ENCODE peak calls at places on chromosomes 11 and 22, in eight cellular contexts. R, L, S, W, I, A, Z and X are unnamed samples. For H3K27me3, the result is how much of the 10 kb centered on the place peaks cover.

GRCh38 chr11:65003282-65003681 is 6.5 kb upstream of the BATF2 start:
- DNase-seq in R (no peak), L (no peak), S (no peak), W (no peak), I (peak), A (no peak), Z (no peak), X (no peak)

GRCh38 chr11:122523841-122524531 is 131.5 kb upstream of the UBASH3B start:
- DNase-seq in R (no peak), L (no peak), S (no peak), W (no peak), I (no peak), A (peak), Z (no peak), X (no peak)

GRCh38 chr11:110991621-110992355 is 253.7 kb upstream of the POU2AF2 start:
- DNase-seq in R (no peak), L (no peak), S (no peak), W (no peak), I (no peak), A (no peak), Z (peak), X (no peak)

GRCh38 chr22:45009881-45010531 is at the start of gene PHF21B:
- DNase-seq in R (no peak), L (peak), S (no peak), W (no peak), I (peak), A (peak), Z (peak), X (no peak)

GRCh38 chr11:85884581-85885021 is 29.4 kb downstream of the CCDC83 start:
- DNase-seq in R (no peak), L (no peak), S (no peak), W (no peak), I (peak), A (no peak), Z (no peak), X (no peak)

GRCh38 chr11:13140028-13140870 is 131.1 kb downstream of the RASSF10 start:
- DNase-seq in R (peak), L (no peak), S (peak), W (no peak), I (peak), A (no peak), Z (no peak), X (peak)

GRCh38 chr11:122077459-122077858 is 38.6 kb downstream of the BLID start:
- DNase-seq in R (no peak), L (no peak), S (no peak), W (no peak), I (no peak), A (no peak), Z (no peak), X (no peak)

GRCh38 chr11:71489311-71490043 is 36.5 kb downstream of the NADSYN1 start:
- DNase-seq in R (no peak), L (no peak), S (no peak), W (peak), I (peak), A (peak), Z (peak), X (peak)

GRCh38 chr11:43681543-43681942 is 1.0 kb downstream of the HSD17B12 start:
- DNase-seq in R (peak), L (no peak), S (no peak), W (no peak), I (peak), A (no peak), Z (no peak), X (no peak)

GRCh38 chr11:121415861-121416260 is 36.3 kb upstream of the SORL1 start:
- DNase-seq in R (no peak), L (no peak), S (peak), W (no peak), I (no peak), A (no peak), Z (no peak), X (no peak)

GRCh38 chr11:22666320-22666699 is at the start of gene GAS2:
- DNase-seq in R (no peak), L (no peak), S (no peak), W (no peak), I (peak), A (no peak), Z (no peak), X (no peak)

GRCh38 chr22:50739894-50740293 is 1.9 kb downstream of the ACR start:
- DNase-seq in R (no peak), L (no peak), S (no peak), W (no peak), I (no peak), A (no peak), Z (no peak), X (no peak)

GRCh38 chr11:114166897-114167323 is 107.4 kb downstream of the ZBTB16 start:
- DNase-seq in R (no peak), L (no peak), S (no peak), W (no peak), I (peak), A (no peak), Z (peak), X (no peak)

GRCh38 chr11:20364412-20364792 is 888 bp downstream of the HTATIP2 start:
- DNase-seq in R (no peak), L (peak), S (peak), W (no peak), I (no peak), A (no peak), Z (no peak), X (no peak)

GRCh38 chr11:109527496-109527895 is 105.5 kb downstream of the C11orf87 start:
- DNase-seq in R (no peak), L (no peak), S (no peak), W (no peak), I (peak), A (no peak), Z (no peak), X (no peak)

GRCh38 chr11:112928136-112928535 is 33.1 kb upstream of the NCAM1 start:
- DNase-seq in R (no peak), L (no peak), S (no peak), W (no peak), I (no peak), A (no peak), Z (no peak), X (no peak)

DNA sequence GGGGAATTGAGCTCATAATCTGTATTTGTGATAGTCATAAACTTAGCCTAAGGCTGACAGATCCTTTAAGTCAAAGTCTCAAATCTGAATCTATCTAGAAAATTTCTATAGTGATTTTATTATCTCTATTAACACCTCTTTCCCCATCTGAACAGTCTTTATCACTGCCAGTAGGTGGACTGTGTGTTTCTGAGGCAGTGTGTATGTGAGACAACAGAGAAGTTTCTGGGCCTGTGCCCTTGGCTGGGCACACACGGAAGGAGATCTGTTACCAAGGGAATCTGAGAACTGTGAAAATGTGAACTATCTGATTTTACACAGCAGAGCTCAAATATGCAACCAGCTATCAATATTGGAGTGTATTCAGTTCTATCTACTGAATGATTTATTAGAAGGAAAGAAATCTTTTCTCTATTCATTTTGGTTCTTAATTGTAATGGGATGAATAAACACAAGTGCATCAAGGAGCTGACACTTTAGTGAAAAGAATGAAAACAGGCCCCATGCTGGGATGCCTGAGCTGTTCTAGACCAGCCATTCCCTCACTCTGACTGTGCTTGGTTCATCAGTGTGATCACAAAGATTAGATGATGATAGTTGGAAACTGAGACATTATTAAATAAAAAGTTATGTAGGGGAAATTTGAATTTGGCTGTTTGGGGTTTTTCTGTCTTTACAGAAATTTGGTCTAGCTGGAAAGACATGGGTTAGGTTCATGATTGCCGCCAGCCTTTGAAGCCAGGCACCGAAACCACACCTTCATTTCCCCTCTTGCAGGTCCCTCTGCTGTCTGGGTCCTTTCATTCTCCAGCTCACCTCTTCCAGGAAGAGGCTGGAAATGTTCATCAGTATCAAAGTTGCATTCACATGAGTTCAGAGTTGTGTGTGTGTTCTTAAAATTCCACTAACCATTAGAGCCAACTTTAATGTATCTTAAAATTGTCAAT is 68.1 kb downstream of the LIF start:
- DNase-seq in R (no peak), L (no peak), S (no peak), W (no peak), I (no peak), A (no peak), Z (no peak), X (no peak)
- H3K27ac ChIP-seq in R (no peak), L (no peak), S (no peak), W (no peak), I (no peak), A (no peak), Z (no peak), X (no peak)

GRCh38 chr11:3200388-3201111 is 18.1 kb downstream of the MRGPRG start:
- DNase-seq in R (no peak), L (no peak), S (peak), W (no peak), I (no peak), A (no peak), Z (peak), X (no peak)

GRCh38 chr11:3198815-3199214 is 19.8 kb downstream of the MRGPRG start:
- DNase-seq in R (no peak), L (no peak), S (no peak), W (peak), I (no peak), A (no peak), Z (no peak), X (no peak)

GRCh38 chr11:3201112-3201581 is 17.5 kb downstream of the MRGPRG start:
- DNase-seq in R (no peak), L (no peak), S (no peak), W (no peak), I (no peak), A (no peak), Z (no peak), X (no peak)

GRCh38 chr11:3197878-3198528 is 20.6 kb downstream of the MRGPRG start:
- DNase-seq in R (no peak), L (no peak), S (no peak), W (no peak), I (no peak), A (no peak), Z (no peak), X (no peak)

DNA sequence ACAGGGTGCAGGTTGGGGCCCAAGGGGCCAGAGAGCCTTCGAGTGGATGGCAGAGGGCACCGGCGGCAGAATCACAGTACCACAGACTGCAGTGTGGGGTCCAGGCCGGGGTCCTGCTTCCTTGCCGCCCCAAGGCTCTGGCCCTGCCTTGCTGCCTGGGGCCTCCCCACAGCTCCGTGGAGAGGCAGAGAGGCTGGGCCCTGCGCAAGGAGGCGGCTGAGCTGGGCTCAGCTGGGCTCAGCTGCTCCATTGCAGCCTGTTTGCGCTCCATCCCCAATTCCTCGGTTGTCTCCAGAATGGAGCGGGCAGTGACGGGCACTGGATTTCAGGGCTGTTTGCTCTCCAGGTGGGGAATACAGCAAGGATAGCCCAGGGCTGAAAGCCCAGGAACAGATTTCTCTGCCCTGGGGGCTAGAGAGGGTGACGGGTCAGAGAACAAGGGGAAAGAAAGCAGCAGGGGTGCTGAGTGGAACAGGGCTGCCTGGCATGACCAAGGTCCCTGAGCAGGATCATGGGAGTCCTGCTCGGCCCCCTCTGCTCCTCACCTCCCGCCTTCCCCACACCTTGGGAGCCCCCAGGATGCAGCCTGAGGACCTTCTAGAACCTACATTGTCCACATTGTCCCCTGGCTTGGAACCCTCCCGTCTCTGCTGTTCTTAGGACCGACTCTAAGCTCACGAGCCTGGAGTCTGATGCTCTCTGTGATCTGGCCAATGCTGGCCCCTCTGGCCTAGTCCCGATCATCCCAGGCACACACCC is 18.9 kb downstream of the MRGPRG start:
- DNase-seq in R (no peak), L (no peak), S (no peak), W (peak), I (no peak), A (no peak), Z (no peak), X (no peak)
- H3K27me3 ChIP-seq in R (under half), L (under half), S (half or more), W (under half), I (half or more), A (under half), Z (under half), X (under half)

GRCh38 chr11:1409108-1409851 is 19.5 kb downstream of the BRSK2 start:
- DNase-seq in R (no peak), L (no peak), S (no peak), W (no peak), I (no peak), A (no peak), Z (no peak), X (no peak)
- TF ChIP-seq POLR2A in R (no peak), L (no peak), S (no peak), W (no peak), I (no peak), A (no peak), Z (no peak), X (no peak)

GRCh38 chr11:16902979-16903378 is 111.2 kb downstream of the PLEKHA7 start:
- DNase-seq in R (no peak), L (no peak), S (no peak), W (no peak), I (no peak), A (no peak), Z (no peak), X (no peak)
- H3K27ac ChIP-seq in R (no peak), L (no peak), S (no peak), W (no peak), I (no peak), A (no peak), Z (no peak), X (no peak)

GRCh38 chr11:130641884-130642283 is 193.4 kb downstream of the ADAMTS15 start:
- DNase-seq in R (no peak), L (no peak), S (no peak), W (no peak), I (no peak), A (no peak), Z (no peak), X (no peak)
- H3K27me3 ChIP-seq in R (under half), L (under half), S (under half), W (under half), I (under half), A (under half), Z (under half), X (under half)

GRCh38 chr11:115925568-115925904 is 421.3 kb upstream of the CADM1 start:
- DNase-seq in R (no peak), L (no peak), S (no peak), W (no peak), I (no peak), A (no peak), Z (no peak), X (no peak)
- TF ChIP-seq POLR2A in R (no peak), L (no peak), S (no peak), W (no peak), I (no peak), A (no peak), Z (no peak), X (no peak)

DNA sequence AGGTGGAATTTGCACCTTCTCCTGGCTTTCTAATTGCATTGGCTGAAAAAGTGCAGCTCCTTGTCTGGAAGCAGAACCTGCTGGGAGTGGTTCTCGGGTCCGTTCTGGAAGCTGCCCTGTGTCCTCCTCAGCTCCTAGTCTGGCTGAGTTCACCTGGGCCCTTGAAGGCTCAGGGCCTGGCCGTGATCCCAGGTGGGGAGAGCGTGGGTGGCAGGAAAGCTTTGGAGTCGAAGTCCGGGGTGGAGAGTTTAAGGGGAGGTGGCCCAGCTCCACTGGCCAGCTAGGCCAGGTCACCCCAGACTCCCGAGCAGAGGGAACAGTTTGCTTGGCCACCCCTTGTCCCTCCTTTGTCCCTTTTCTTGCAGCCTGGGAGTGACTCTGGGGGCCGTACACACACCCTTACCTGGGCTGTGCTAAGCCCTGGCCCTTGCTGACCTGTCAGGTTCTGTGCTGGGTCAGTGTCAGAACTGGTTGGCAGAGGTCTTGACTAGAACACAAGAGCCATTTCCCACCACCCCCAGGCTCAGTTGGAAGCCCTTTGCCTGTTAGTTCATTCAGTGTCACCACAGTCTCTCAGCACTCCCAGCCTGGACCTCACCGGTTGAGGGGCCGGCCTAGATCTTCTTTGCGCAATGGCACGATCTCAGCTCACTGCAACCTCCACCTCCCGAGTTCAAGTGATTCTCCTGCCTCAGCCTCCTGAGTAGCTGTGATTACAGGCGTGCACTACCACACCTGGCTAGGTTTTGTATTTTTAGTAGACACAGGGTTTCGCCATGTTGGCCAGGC is 37.3 kb downstream of the LRP5 start:
- DNase-seq in R (no peak), L (no peak), S (no peak), W (no peak), I (no peak), A (no peak), Z (no peak), X (peak)
- H3K27ac ChIP-seq in R (no peak), L (no peak), S (no peak), W (peak), I (no peak), A (no peak), Z (no peak), X (peak)

DNA sequence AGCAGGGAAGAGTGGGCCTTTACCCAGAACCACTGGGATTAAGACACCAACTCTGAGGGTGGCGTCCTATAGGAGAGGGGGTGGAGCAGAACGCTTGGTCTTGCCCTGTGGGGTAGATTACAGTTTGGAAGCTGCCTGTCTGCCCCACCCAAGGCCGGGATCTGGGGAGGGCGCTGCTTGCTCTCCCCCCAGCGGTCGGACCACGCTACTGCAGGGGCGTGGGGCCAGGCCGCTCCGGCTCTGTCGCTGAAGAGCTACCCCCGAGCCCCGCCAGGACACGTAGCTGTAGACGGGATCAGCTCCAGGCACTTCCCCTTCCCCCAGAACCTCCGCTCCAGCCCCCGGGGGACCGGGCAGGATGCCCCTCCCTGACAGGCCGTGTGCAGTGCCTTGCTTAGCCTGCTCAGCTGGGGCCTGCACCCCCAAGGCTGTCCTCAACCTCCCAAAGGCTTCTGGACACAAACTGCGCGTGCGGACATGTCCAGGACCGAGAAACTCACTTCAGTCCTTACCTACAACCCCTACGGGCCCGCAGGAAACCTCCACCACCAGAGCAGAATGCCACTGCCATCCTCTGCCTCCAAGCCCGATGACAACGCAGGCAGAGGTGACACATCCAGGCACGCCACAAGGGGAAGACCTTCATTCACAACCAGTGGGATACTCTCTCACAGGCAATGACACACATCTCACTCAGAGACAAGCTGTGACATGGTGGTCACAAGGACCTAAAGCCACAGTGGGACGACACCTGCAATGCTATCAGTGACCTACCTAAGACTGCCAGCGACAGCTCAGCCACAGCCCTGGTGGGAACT is 3.6 kb downstream of the AHNAK start:
- DNase-seq in R (no peak), L (peak), S (peak), W (peak), I (peak), A (peak), Z (peak), X (peak)
- H3K27me3 ChIP-seq in R (under half), L (under half), S (under half), W (under half), I (under half), A (under half), Z (under half), X (under half)